ENCODE peak calls at places on chromosomes 2 and 18, in six cellular contexts. One of them, this sample, is unnamed. For H3K4me1, the result is how much of the 10 kb centered on the place peaks cover.

GRCh38 chr2:3608373-3609278 is 13.7 kb downstream of the COLEC11 start:
- DNase-seq in lower lobe of right lung: no peak
- DNase-seq in foreskin keratinocyte: no peak
- DNase-seq in psoas muscle: no peak
- DNase-seq in lung: no peak
- DNase-seq in pancreas: no peak
- DNase-seq in this sample: no peak

GRCh38 chr2:98037666-98038339 is 42.1 kb upstream of the TMEM131 start:
- DNase-seq in psoas muscle: no peak
- DNase-seq in lower lobe of right lung: no peak
- DNase-seq in foreskin keratinocyte: no peak
- DNase-seq in lung: no peak
- DNase-seq in pancreas: no peak
- DNase-seq in this sample: no peak

GRCh38 chr2:55779459-55780421 is 86.1 kb upstream of the PNPT1 start:
- DNase-seq in pancreas: no peak
- DNase-seq in lower lobe of right lung: no peak
- DNase-seq in lung: no peak
- DNase-seq in foreskin keratinocyte: peak
- DNase-seq in psoas muscle: no peak
- DNase-seq in this sample: no peak

GRCh38 chr18:40810371-40810770 is 1144.7 kb upstream of the PIK3C3 start:
- DNase-seq in psoas muscle: no peak
- DNase-seq in foreskin keratinocyte: peak
- DNase-seq in pancreas: no peak
- DNase-seq in lung: no peak
- DNase-seq in lower lobe of right lung: no peak
- DNase-seq in this sample: no peak

GRCh38 chr2:74587664-74588277 is 33.3 kb downstream of the DOK1 start:
- DNase-seq in pancreas: peak
- DNase-seq in lower lobe of right lung: peak
- DNase-seq in psoas muscle: peak
- DNase-seq in lung: peak
- DNase-seq in foreskin keratinocyte: no peak
- DNase-seq in this sample: no peak

GRCh38 chr2:157501026-157501425 is 57.1 kb upstream of the CYTIP start:
- DNase-seq in foreskin keratinocyte: no peak
- DNase-seq in pancreas: no peak
- DNase-seq in lung: no peak
- DNase-seq in lower lobe of right lung: no peak
- DNase-seq in psoas muscle: no peak
- DNase-seq in this sample: no peak

GRCh38 chr2:173191601-173192000 is 116.0 kb downstream of the MAP3K20 start:
- DNase-seq in foreskin keratinocyte: peak
- DNase-seq in lower lobe of right lung: no peak
- DNase-seq in pancreas: no peak
- DNase-seq in psoas muscle: no peak
- DNase-seq in lung: no peak
- DNase-seq in this sample: no peak

GRCh38 chr2:98504386-98505109 is 59.9 kb downstream of the INPP4A start:
- DNase-seq in foreskin keratinocyte: no peak
- DNase-seq in lower lobe of right lung: no peak
- DNase-seq in lung: no peak
- DNase-seq in psoas muscle: no peak
- DNase-seq in pancreas: no peak
- DNase-seq in this sample: no peak

GRCh38 chr2:234979204-234980167 is 27.7 kb downstream of the SH3BP4 start:
- DNase-seq in lung: no peak
- DNase-seq in lower lobe of right lung: no peak
- DNase-seq in pancreas: peak
- DNase-seq in psoas muscle: no peak
- DNase-seq in foreskin keratinocyte: no peak
- DNase-seq in this sample: no peak
- H3K4me1 ChIP-seq in lung: under half
- H3K4me1 ChIP-seq in lower lobe of right lung: half or more
- H3K4me1 ChIP-seq in pancreas: half or more
- H3K4me1 ChIP-seq in psoas muscle: under half
- H3K4me1 ChIP-seq in foreskin keratinocyte: under half
- H3K4me1 ChIP-seq in this sample: half or more

GRCh38 chr2:179612108-179612507 is 249.3 kb downstream of the ZNF385B start:
- DNase-seq in pancreas: no peak
- DNase-seq in foreskin keratinocyte: no peak
- DNase-seq in lower lobe of right lung: no peak
- DNase-seq in lung: no peak
- DNase-seq in psoas muscle: no peak
- DNase-seq in this sample: no peak

GRCh38 chr2:179612591-179613298 is 248.7 kb downstream of the ZNF385B start:
- DNase-seq in lung: no peak
- DNase-seq in pancreas: no peak
- DNase-seq in foreskin keratinocyte: no peak
- DNase-seq in lower lobe of right lung: no peak
- DNase-seq in psoas muscle: no peak
- DNase-seq in this sample: no peak

GRCh38 chr2:179614121-179614520 is 247.3 kb downstream of the ZNF385B start:
- DNase-seq in pancreas: no peak
- DNase-seq in lower lobe of right lung: no peak
- DNase-seq in foreskin keratinocyte: peak
- DNase-seq in lung: no peak
- DNase-seq in psoas muscle: no peak
- DNase-seq in this sample: no peak

GRCh38 chr2:179613299-179613651 is 248.1 kb downstream of the ZNF385B start:
- DNase-seq in lung: no peak
- DNase-seq in pancreas: no peak
- DNase-seq in lower lobe of right lung: no peak
- DNase-seq in psoas muscle: no peak
- DNase-seq in foreskin keratinocyte: no peak
- DNase-seq in this sample: no peak

GRCh38 chr2:179613701-179614100 is 247.7 kb downstream of the ZNF385B start:
- DNase-seq in psoas muscle: no peak
- DNase-seq in pancreas: no peak
- DNase-seq in foreskin keratinocyte: peak
- DNase-seq in lung: no peak
- DNase-seq in lower lobe of right lung: peak
- DNase-seq in this sample: no peak
- TF ChIP-seq CTCF in psoas muscle: no peak
- TF ChIP-seq CTCF in pancreas: no peak
- TF ChIP-seq CTCF in foreskin keratinocyte: no peak
- TF ChIP-seq CTCF in lung: no peak
- TF ChIP-seq CTCF in lower lobe of right lung: no peak
- TF ChIP-seq CTCF in this sample: no peak

GRCh38 chr2:160322320-160322719 is 122.2 kb upstream of the ITGB6 start:
- DNase-seq in lower lobe of right lung: no peak
- DNase-seq in foreskin keratinocyte: no peak
- DNase-seq in pancreas: no peak
- DNase-seq in psoas muscle: no peak
- DNase-seq in lung: no peak
- DNase-seq in this sample: no peak

GRCh38 chr2:160324161-160324768 is 124.2 kb upstream of the ITGB6 start:
- DNase-seq in lower lobe of right lung: peak
- DNase-seq in pancreas: peak
- DNase-seq in foreskin keratinocyte: no peak
- DNase-seq in lung: peak
- DNase-seq in psoas muscle: peak
- DNase-seq in this sample: no peak

GRCh38 chr2:160325413-160325812 is 125.3 kb upstream of the ITGB6 start:
- DNase-seq in lung: no peak
- DNase-seq in foreskin keratinocyte: no peak
- DNase-seq in psoas muscle: no peak
- DNase-seq in lower lobe of right lung: no peak
- DNase-seq in pancreas: no peak
- DNase-seq in this sample: no peak

GRCh38 chr2:160328748-160329147 is 128.7 kb upstream of the ITGB6 start:
- DNase-seq in pancreas: no peak
- DNase-seq in lung: no peak
- DNase-seq in foreskin keratinocyte: no peak
- DNase-seq in psoas muscle: no peak
- DNase-seq in lower lobe of right lung: no peak
- DNase-seq in this sample: no peak

GRCh38 chr2:160324917-160325316 is 124.8 kb upstream of the ITGB6 start:
- DNase-seq in pancreas: no peak
- DNase-seq in psoas muscle: no peak
- DNase-seq in lung: no peak
- DNase-seq in lower lobe of right lung: no peak
- DNase-seq in foreskin keratinocyte: no peak
- DNase-seq in this sample: no peak
- H3K4me1 ChIP-seq in pancreas: under half
- H3K4me1 ChIP-seq in psoas muscle: half or more
- H3K4me1 ChIP-seq in lung: under half
- H3K4me1 ChIP-seq in lower lobe of right lung: half or more
- H3K4me1 ChIP-seq in foreskin keratinocyte: under half
- H3K4me1 ChIP-seq in this sample: under half

GRCh38 chr2:1638281-1638860 is 105.9 kb downstream of the PXDN start:
- DNase-seq in foreskin keratinocyte: no peak
- DNase-seq in lung: no peak
- DNase-seq in pancreas: no peak
- DNase-seq in lower lobe of right lung: no peak
- DNase-seq in psoas muscle: peak
- DNase-seq in this sample: no peak

GRCh38 chr2:1634681-1635341 is 109.5 kb downstream of the PXDN start:
- DNase-seq in psoas muscle: no peak
- DNase-seq in lower lobe of right lung: no peak
- DNase-seq in lung: no peak
- DNase-seq in foreskin keratinocyte: no peak
- DNase-seq in pancreas: no peak
- DNase-seq in this sample: no peak

GRCh38 chr2:1636791-1637415 is 107.4 kb downstream of the PXDN start:
- DNase-seq in psoas muscle: peak
- DNase-seq in lung: no peak
- DNase-seq in pancreas: no peak
- DNase-seq in foreskin keratinocyte: no peak
- DNase-seq in lower lobe of right lung: no peak
- DNase-seq in this sample: no peak

GRCh38 chr2:1633936-1634587 is 110.3 kb downstream of the PXDN start:
- DNase-seq in foreskin keratinocyte: no peak
- DNase-seq in pancreas: no peak
- DNase-seq in psoas muscle: no peak
- DNase-seq in lung: no peak
- DNase-seq in lower lobe of right lung: no peak
- DNase-seq in this sample: no peak

DNA sequence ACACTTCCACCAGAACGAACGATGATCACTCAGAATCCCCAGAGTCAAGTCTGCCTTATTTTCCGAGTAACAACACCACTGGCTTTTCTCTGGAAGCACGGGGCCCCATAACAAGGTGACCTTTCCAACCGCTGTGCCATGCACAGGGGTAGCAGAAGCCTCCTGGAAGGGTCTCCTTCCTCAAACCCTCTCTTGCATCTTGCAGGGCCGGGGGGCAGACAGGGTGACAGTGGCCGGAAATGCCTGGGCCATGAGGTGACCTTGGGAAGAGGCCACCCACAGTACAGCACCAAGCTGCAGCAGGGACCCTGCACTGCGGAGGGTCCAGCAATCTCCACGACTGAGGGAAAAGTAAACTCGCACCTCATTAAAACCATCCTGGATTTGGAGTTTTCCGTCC is 108.5 kb downstream of the PXDN start:
- DNase-seq in lower lobe of right lung: no peak
- DNase-seq in lung: no peak
- DNase-seq in psoas muscle: no peak
- DNase-seq in foreskin keratinocyte: no peak
- DNase-seq in pancreas: no peak
- DNase-seq in this sample: no peak
- TF ChIP-seq CTCF in lower lobe of right lung: no peak
- TF ChIP-seq CTCF in lung: no peak
- TF ChIP-seq CTCF in psoas muscle: no peak
- TF ChIP-seq CTCF in foreskin keratinocyte: no peak
- TF ChIP-seq CTCF in pancreas: no peak
- TF ChIP-seq CTCF in this sample: no peak

DNA sequence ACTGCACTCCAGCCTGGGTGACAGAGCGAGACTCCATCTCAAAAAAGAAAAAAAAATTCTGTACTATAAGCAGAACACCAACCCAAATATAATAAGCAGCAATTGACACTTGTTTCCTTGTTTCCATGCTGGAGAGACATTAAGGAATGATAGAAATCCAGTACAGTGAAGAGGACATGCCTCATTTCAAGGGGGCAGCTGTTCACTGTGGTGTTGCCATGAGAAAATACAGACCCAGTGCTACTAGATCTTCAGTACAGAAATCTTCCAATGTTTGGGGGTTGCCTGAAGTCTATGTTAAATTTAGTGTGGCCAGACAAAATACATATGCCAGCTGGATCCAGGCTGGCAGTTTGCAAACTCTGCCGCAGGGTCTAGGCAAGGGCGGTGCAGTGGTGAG is 6.3 kb upstream of the TMSB10 start:
- DNase-seq in lung: no peak
- DNase-seq in lower lobe of right lung: no peak
- DNase-seq in psoas muscle: no peak
- DNase-seq in foreskin keratinocyte: no peak
- DNase-seq in pancreas: no peak
- DNase-seq in this sample: no peak
- H3K4me1 ChIP-seq in lung: under half
- H3K4me1 ChIP-seq in lower lobe of right lung: under half
- H3K4me1 ChIP-seq in psoas muscle: under half
- H3K4me1 ChIP-seq in foreskin keratinocyte: under half
- H3K4me1 ChIP-seq in pancreas: under half
- H3K4me1 ChIP-seq in this sample: under half

GRCh38 chr2:188976545-188977268 is 2.5 kb downstream of the COL3A1 start:
- DNase-seq in lower lobe of right lung: no peak
- DNase-seq in lung: no peak
- DNase-seq in pancreas: no peak
- DNase-seq in psoas muscle: no peak
- DNase-seq in foreskin keratinocyte: no peak
- DNase-seq in this sample: no peak
- TF ChIP-seq CTCF in lower lobe of right lung: no peak
- TF ChIP-seq CTCF in lung: peak
- TF ChIP-seq CTCF in pancreas: peak
- TF ChIP-seq CTCF in psoas muscle: peak
- TF ChIP-seq CTCF in foreskin keratinocyte: peak
- TF ChIP-seq CTCF in this sample: peak

GRCh38 chr2:158988501-158988900 is 20.1 kb downstream of the TANC1 start:
- DNase-seq in lung: no peak
- DNase-seq in pancreas: no peak
- DNase-seq in foreskin keratinocyte: no peak
- DNase-seq in lower lobe of right lung: no peak
- DNase-seq in psoas muscle: no peak
- DNase-seq in this sample: no peak
- H3K4me1 ChIP-seq in lung: under half
- H3K4me1 ChIP-seq in pancreas: under half
- H3K4me1 ChIP-seq in foreskin keratinocyte: under half
- H3K4me1 ChIP-seq in lower lobe of right lung: under half
- H3K4me1 ChIP-seq in psoas muscle: under half
- H3K4me1 ChIP-seq in this sample: half or more

DNA sequence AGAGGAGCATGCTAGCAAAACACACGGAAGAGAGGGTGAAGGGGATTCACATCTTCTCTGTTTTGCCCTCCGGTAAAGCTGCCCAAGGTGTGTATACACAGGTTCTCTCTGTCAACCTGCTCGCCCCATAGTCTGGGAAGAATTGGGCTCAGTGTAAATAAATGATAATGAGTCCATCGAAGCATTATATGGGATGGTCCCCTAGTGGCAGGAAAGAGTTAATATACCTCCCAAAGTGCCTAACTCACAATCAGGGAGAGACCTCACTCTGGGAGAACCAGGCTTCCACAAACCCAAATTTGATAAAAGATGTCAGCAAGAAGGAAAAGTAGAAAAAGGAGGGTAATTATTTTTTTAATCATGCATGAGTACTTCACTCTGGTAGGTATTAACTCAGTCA is 262.2 kb upstream of the ZNF521 start:
- DNase-seq in psoas muscle: no peak
- DNase-seq in foreskin keratinocyte: no peak
- DNase-seq in lung: no peak
- DNase-seq in lower lobe of right lung: no peak
- DNase-seq in pancreas: no peak
- DNase-seq in this sample: no peak
- TF ChIP-seq CTCF in psoas muscle: no peak
- TF ChIP-seq CTCF in foreskin keratinocyte: no peak
- TF ChIP-seq CTCF in lung: no peak
- TF ChIP-seq CTCF in lower lobe of right lung: no peak
- TF ChIP-seq CTCF in pancreas: no peak
- TF ChIP-seq CTCF in this sample: no peak

This sample was measured in thoracic aorta.